ENCODE peak calls at places on chromosome 5, in six cellular contexts. I is IMR-90, L is mesenchymal stem cell, F is H1, V is neuronal stem cell, Y is trophoblast cell. D is an unnamed sample.

GRCh38 chr5:82355053-82355452 is 76.9 kb upstream of the RPS23 start:
- DNase-seq in I (no peak), L (no peak), F (no peak), V (no peak), Y (no peak), D (no peak)

GRCh38 chr5:127648997-127649550 is at the start of gene CTXN3:
- DNase-seq in I (no peak), L (no peak), F (no peak), V (no peak), Y (no peak), D (no peak)

GRCh38 chr5:104928906-104929520 is 1366.4 kb upstream of the NUDT12 start:
- DNase-seq in I (no peak), L (no peak), F (no peak), V (no peak), Y (no peak), D (no peak)

GRCh38 chr5:68446487-68446894 is 230.9 kb downstream of the PIK3R1 start:
- DNase-seq in I (no peak), L (no peak), F (no peak), V (no peak), Y (no peak), D (no peak)

GRCh38 chr5:1565737-1566734 is 42.3 kb upstream of the LPCAT1 start:
- DNase-seq in I (no peak), L (no peak), F (no peak), V (no peak), Y (no peak), D (no peak)

GRCh38 chr5:87300744-87301143 is 33.1 kb downstream of the RASA1 start:
- DNase-seq in I (peak), L (peak), F (no peak), V (no peak), Y (peak), D (no peak)

GRCh38 chr5:3517331-3517730 is 78.3 kb upstream of the IRX1 start:
- DNase-seq in I (no peak), L (no peak), F (no peak), V (peak), Y (no peak), D (peak)

GRCh38 chr5:96487859-96488258 is 54.8 kb upstream of the PCSK1 start:
- DNase-seq in I (no peak), L (no peak), F (no peak), V (no peak), Y (no peak), D (no peak)

GRCh38 chr5:82812575-82812974 is 264.6 kb downstream of the TMEM167A start:
- DNase-seq in I (peak), L (peak), F (no peak), V (no peak), Y (no peak), D (no peak)

GRCh38 chr5:64612349-64612961 is 77.8 kb upstream of the SHISAL2B start:
- DNase-seq in I (peak), L (peak), F (no peak), V (peak), Y (peak), D (peak)

GRCh38 chr5:168583742-168584482 is 4.7 kb upstream of the PANK3 start:
- DNase-seq in I (no peak), L (no peak), F (no peak), V (no peak), Y (no peak), D (no peak)

GRCh38 chr5:65708140-65708539 is 13.8 kb downstream of the SGTB start:
- DNase-seq in I (no peak), L (no peak), F (no peak), V (no peak), Y (no peak), D (no peak)

GRCh38 chr5:68033029-68033428 is 182.5 kb upstream of the PIK3R1 start:
- DNase-seq in I (no peak), L (no peak), F (no peak), V (no peak), Y (peak), D (no peak)

GRCh38 chr5:6454628-6455053 is 6.0 kb downstream of the UBE2QL1 start:
- DNase-seq in I (no peak), L (no peak), F (no peak), V (no peak), Y (no peak), D (no peak)

GRCh38 chr5:168430303-168430702 is 56.0 kb upstream of the RARS1 start:
- DNase-seq in I (no peak), L (no peak), F (no peak), V (no peak), Y (no peak), D (no peak)

GRCh38 chr5:135185461-135186075 is 151.5 kb upstream of the PITX1 start:
- DNase-seq in I (peak), L (peak), F (no peak), V (no peak), Y (peak), D (no peak)

GRCh38 chr5:53355930-53356329 is 124.5 kb upstream of the FST start:
- DNase-seq in I (peak), L (no peak), F (no peak), V (no peak), Y (no peak), D (no peak)

GRCh38 chr5:67644221-67644920 is 447.8 kb upstream of the CD180 start:
- DNase-seq in I (no peak), L (no peak), F (no peak), V (no peak), Y (no peak), D (no peak)

GRCh38 chr5:56852228-56853000 is 37.1 kb downstream of the MAP3K1 start:
- DNase-seq in I (peak), L (peak), F (no peak), V (no peak), Y (no peak), D (no peak)

GRCh38 chr5:113063927-113064326 is 87.3 kb downstream of the DCP2 start:
- DNase-seq in I (no peak), L (no peak), F (no peak), V (no peak), Y (no peak), D (peak)

GRCh38 chr5:370959-371810 is 49.7 kb downstream of the AHRR start:
- DNase-seq in I (no peak), L (peak), F (peak), V (no peak), Y (no peak), D (peak)

GRCh38 chr5:65163698-65164097 is 318.0 kb downstream of the ADAMTS6 start:
- DNase-seq in I (peak), L (no peak), F (no peak), V (no peak), Y (peak), D (no peak)

GRCh38 chr5:51194626-51195025 is 188.6 kb upstream of the ISL1 start:
- DNase-seq in I (no peak), L (no peak), F (no peak), V (no peak), Y (no peak), D (no peak)

GRCh38 chr5:173454764-173455598 is 126.8 kb upstream of the STC2 start:
- DNase-seq in I (peak), L (peak), F (no peak), V (no peak), Y (peak), D (no peak)

GRCh38 chr5:142981886-142982820 is 212.0 kb downstream of the ARHGAP26 start:
- DNase-seq in I (peak), L (peak), F (no peak), V (peak), Y (peak), D (no peak)

GRCh38 chr5:31614147-31615030 is 24.5 kb upstream of the PDZD2 start:
- DNase-seq in I (no peak), L (no peak), F (no peak), V (no peak), Y (peak), D (peak)

GRCh38 chr5:33008751-33009418 is 297.8 kb downstream of the NPR3 start:
- DNase-seq in I (no peak), L (peak), F (no peak), V (no peak), Y (peak), D (peak)

GRCh38 chr5:55993628-55994501 is 898 bp downstream of the IL6ST start:
- DNase-seq in I (no peak), L (peak), F (no peak), V (no peak), Y (peak), D (no peak)

GRCh38 chr5:113017891-113018635 is 41.5 kb downstream of the DCP2 start:
- DNase-seq in I (no peak), L (no peak), F (no peak), V (no peak), Y (no peak), D (no peak)

GRCh38 chr5:77957-78804 is 13.8 kb upstream of the PLEKHG4B start:
- DNase-seq in I (peak), L (no peak), F (no peak), V (peak), Y (peak), D (no peak)

GRCh38 chr5:169298193-169298592 is 2.7 kb downstream of the SLIT3 start:
- DNase-seq in I (no peak), L (no peak), F (no peak), V (no peak), Y (no peak), D (no peak)

GRCh38 chr5:43146958-43147357 is 26.2 kb downstream of the ZNF131 start:
- DNase-seq in I (no peak), L (no peak), F (no peak), V (no peak), Y (no peak), D (no peak)

GRCh38 chr5:41754857-41755256 is 115.4 kb downstream of the OXCT1 start:
- DNase-seq in I (no peak), L (no peak), F (no peak), V (no peak), Y (peak), D (no peak)

GRCh38 chr5:138605254-138605972 is 30.2 kb upstream of the HSPA9 start:
- DNase-seq in I (no peak), L (peak), F (no peak), V (no peak), Y (no peak), D (no peak)

GRCh38 chr5:72063219-72063819 is 44.0 kb upstream of the MAP1B start:
- DNase-seq in I (peak), L (peak), F (peak), V (peak), Y (peak), D (peak)

GRCh38 chr5:59694416-59694815 is 199.1 kb downstream of the PDE4D start:
- DNase-seq in I (no peak), L (no peak), F (no peak), V (no peak), Y (no peak), D (no peak)
- H3K14ac ChIP-seq in I (no peak), L (no peak), F (no peak), V (no peak), Y (no peak), D (no peak)

GRCh38 chr5:117100156-117100555 is 525.5 kb upstream of the SEMA6A start:
- DNase-seq in I (no peak), L (no peak), F (no peak), V (no peak), Y (no peak), D (no peak)

GRCh38 chr5:117107859-117108258 is 533.2 kb upstream of the SEMA6A start:
- DNase-seq in I (no peak), L (no peak), F (no peak), V (no peak), Y (no peak), D (no peak)

GRCh38 chr5:117098094-117098493 is 523.5 kb upstream of the SEMA6A start:
- DNase-seq in I (no peak), L (no peak), F (no peak), V (no peak), Y (no peak), D (no peak)

GRCh38 chr5:117102591-117102990 is 528.0 kb upstream of the SEMA6A start:
- DNase-seq in I (no peak), L (no peak), F (no peak), V (no peak), Y (no peak), D (no peak)

GRCh38 chr5:117103703-117104102 is 529.1 kb upstream of the SEMA6A start:
- DNase-seq in I (no peak), L (no peak), F (no peak), V (peak), Y (no peak), D (no peak)
- H3K14ac ChIP-seq in I (no peak), L (no peak), F (no peak), V (no peak), Y (no peak), D (no peak)

DNA sequence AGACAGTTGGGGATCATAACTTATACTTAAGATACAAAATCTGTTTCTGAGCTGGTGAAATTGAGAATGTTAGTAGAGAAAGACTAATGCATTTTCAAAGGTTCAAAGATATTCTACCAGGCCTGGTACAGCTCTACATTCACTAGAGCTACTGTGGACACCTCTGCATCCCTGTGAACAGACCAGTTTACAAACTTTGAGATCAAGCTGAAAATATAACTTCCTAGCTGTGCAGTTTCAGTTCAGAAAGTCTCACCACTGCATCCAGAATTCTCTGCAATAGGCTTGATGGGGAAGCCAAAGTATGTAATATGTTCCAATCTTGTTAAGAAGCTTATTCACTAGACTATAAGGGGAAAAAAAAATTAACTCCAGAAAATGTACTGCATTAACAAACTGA is 672.1 kb downstream of the NR2F1-AS1 start:
- DNase-seq in I (no peak), L (peak), F (no peak), V (no peak), Y (no peak), D (no peak)
- H3K14ac ChIP-seq in I (no peak), L (no peak), F (no peak), V (no peak), Y (no peak), D (no peak)

GRCh38 chr5:78537406-78537805 is 111.2 kb downstream of the LHFPL2 start:
- DNase-seq in I (no peak), L (no peak), F (no peak), V (no peak), Y (no peak), D (no peak)

GRCh38 chr5:78537821-78538220 is 110.8 kb downstream of the LHFPL2 start:
- DNase-seq in I (peak), L (peak), F (no peak), V (no peak), Y (peak), D (no peak)

GRCh38 chr5:78533356-78533755 is 115.2 kb downstream of the LHFPL2 start:
- DNase-seq in I (peak), L (peak), F (no peak), V (no peak), Y (peak), D (no peak)

GRCh38 chr5:78536797-78537196 is 111.8 kb downstream of the LHFPL2 start:
- DNase-seq in I (no peak), L (no peak), F (no peak), V (no peak), Y (no peak), D (no peak)

DNA sequence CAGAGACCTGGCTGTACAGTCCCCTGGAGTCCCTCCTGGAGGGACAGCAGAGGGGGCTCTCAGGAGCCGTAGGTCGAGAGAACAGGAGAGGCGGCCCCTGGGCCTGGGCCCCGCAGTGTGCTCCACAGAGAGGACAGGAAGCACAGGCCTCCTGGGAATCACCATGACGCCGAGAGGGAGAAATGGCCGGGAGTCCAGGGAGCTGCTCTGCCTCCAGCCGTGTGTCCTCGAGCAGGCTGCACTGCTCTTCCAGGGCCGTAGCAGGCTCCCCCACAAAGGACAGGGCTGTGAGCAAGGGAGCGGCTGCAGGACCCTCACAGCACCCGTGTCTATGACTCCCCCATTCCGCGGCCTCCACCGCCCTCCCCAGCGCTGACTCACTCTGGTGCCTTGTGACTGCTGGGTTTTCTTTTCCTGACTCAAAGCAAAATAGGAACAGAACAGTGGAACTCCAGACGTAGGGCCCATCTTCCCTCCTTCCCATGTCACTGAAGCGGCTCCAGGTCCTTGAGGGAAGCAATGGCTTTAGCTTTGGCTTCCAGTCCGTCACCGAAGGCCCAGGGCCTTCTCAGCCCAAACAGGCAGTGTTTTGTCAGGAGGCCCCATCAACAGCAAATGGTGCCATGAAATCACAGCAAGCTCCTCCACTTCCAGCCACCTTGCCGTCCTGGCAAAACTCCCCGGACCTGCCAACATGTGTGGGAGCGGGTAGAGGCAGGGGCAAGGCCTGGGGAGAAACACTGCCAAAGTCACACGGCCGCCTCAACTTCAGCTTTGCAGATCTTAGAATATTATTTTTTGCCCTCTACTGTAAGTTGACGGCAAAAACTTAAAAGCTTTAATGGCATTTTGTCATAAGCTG is 114.2 kb downstream of the LHFPL2 start:
- DNase-seq in I (peak), L (peak), F (no peak), V (no peak), Y (peak), D (no peak)
- H3K14ac ChIP-seq in I (peak), L (peak), F (no peak), V (no peak), Y (peak), D (no peak)

GRCh38 chr5:164277720-164278119 is 772.3 kb downstream of the MAT2B start:
- DNase-seq in I (peak), L (peak), F (no peak), V (no peak), Y (peak), D (no peak)
- H3K14ac ChIP-seq in I (no peak), L (no peak), F (no peak), V (no peak), Y (no peak), D (no peak)

GRCh38 chr5:76389513-76390154 is 13.5 kb upstream of the IQGAP2 start:
- DNase-seq in I (no peak), L (no peak), F (no peak), V (no peak), Y (no peak), D (no peak)
- H3K14ac ChIP-seq in I (no peak), L (no peak), F (no peak), V (no peak), Y (no peak), D (no peak)

GRCh38 chr5:78587081-78587774 is 61.3 kb downstream of the LHFPL2 start:
- DNase-seq in I (no peak), L (no peak), F (no peak), V (no peak), Y (no peak), D (no peak)

GRCh38 chr5:78588517-78588916 is 60.1 kb downstream of the LHFPL2 start:
- DNase-seq in I (no peak), L (no peak), F (no peak), V (no peak), Y (no peak), D (no peak)

GRCh38 chr5:78589928-78590327 is 58.6 kb downstream of the LHFPL2 start:
- DNase-seq in I (no peak), L (no peak), F (no peak), V (no peak), Y (no peak), D (no peak)

GRCh38 chr5:78587775-78588291 is 60.7 kb downstream of the LHFPL2 start:
- DNase-seq in I (peak), L (peak), F (no peak), V (no peak), Y (no peak), D (no peak)

DNA sequence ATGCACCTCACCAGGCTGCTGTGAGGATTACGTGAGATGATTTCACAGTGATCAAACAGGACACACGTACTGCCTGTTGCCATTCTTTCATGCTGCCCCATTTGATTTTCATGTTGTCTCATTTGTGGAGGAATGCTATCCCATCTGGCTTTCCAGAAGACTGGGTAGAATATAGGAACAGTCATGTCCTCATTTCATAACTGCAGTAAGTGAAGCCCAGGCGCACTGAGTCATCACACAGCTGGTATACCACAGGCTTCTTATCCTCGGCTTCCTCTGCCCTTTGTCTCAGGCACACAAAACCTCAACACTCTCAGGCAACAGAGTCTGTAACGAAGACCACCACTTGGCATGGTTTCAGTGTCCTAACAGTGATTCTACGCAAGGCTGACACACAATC is 62.3 kb downstream of the LHFPL2 start:
- DNase-seq in I (peak), L (peak), F (no peak), V (no peak), Y (peak), D (no peak)
- H3K14ac ChIP-seq in I (peak), L (no peak), F (no peak), V (no peak), Y (no peak), D (no peak)

GRCh38 chr5:115543931-115544370 is 624 bp downstream of the FEM1C start:
- DNase-seq in I (peak), L (peak), F (no peak), V (peak), Y (peak), D (no peak)
- H3K14ac ChIP-seq in I (peak), L (peak), F (no peak), V (peak), Y (peak), D (peak)

GRCh38 chr5:11873587-11873986 is 30.7 kb downstream of the CTNND2 start:
- DNase-seq in I (no peak), L (no peak), F (no peak), V (no peak), Y (no peak), D (no peak)
- H3K14ac ChIP-seq in I (no peak), L (no peak), F (no peak), V (no peak), Y (no peak), D (no peak)